ENCODE peak calls at places on chromosomes 13 and 19, in nine cellular contexts. S is lung, C is endodermal cell, I is breast epithelium, D is adrenal gland, W is uterus, E is HCT116, Q is IMR-90, Y is pancreas. H is an unnamed sample. For H3K4me1, the result is how much of the 10 kb centered on the place peaks cover.

GRCh38 chr13:35763805-35764170 is 287.3 kb upstream of the MAB21L1 start:
- DNase-seq in S (no peak), I (no peak), W (no peak), Q (no peak), C (no peak), D (no peak), Y (no peak), E (no peak), H (no peak)

GRCh38 chr19:58499021-58499927 is 12.5 kb downstream of the SLC27A5 start:
- DNase-seq in I (peak), Q (peak), D (peak), C (peak), E (peak), S (peak), Y (peak), W (peak), H (peak)

GRCh38 chr13:79659161-79659560 is 178.2 kb downstream of the NDFIP2 start:
- DNase-seq in C (no peak), Q (no peak), Y (no peak), W (no peak), S (no peak), I (no peak), E (no peak), D (peak), H (peak)

GRCh38 chr13:51786425-51787010 is 17.4 kb downstream of the DHRS12 start:
- DNase-seq in S (no peak), Y (no peak), I (no peak), D (no peak), Q (no peak), W (no peak), C (no peak), E (no peak), H (no peak)

GRCh38 chr13:114033541-114034315 is 59.9 kb upstream of the C13orf46 start:
- DNase-seq in Y (no peak), I (no peak), W (no peak), E (no peak), C (no peak), S (no peak), D (no peak), Q (no peak), H (no peak)

GRCh38 chr13:68428292-68428691 is 1198.2 kb upstream of the PCDH9 start:
- DNase-seq in C (no peak), Q (no peak), S (no peak), W (no peak), I (no peak), D (no peak), E (no peak), Y (no peak), H (no peak)

GRCh38 chr13:73691891-73692290 is 442.3 kb downstream of the KLF12 start:
- DNase-seq in Y (no peak), S (no peak), I (no peak), Q (no peak), D (no peak), E (no peak), W (no peak), C (no peak), H (no peak)

GRCh38 chr13:38606697-38607096 is 80.2 kb upstream of the FREM2 start:
- DNase-seq in C (no peak), S (no peak), D (no peak), I (no peak), W (no peak), E (no peak), Y (no peak), Q (no peak), H (no peak)

GRCh38 chr19:40739030-40739839 is 11.0 kb downstream of the ACTMAP start:
- DNase-seq in Q (no peak), S (no peak), C (no peak), E (no peak), W (no peak), D (no peak), I (no peak), Y (no peak), H (no peak)

GRCh38 chr19:741506-742131 is 9.3 kb upstream of the MISP start:
- DNase-seq in E (no peak), I (no peak), C (peak), S (no peak), D (no peak), Q (no peak), Y (no peak), W (no peak), H (peak)
- TF ChIP-seq CTCF in E (peak), I (no peak), C (peak), S (no peak), D (no peak), Q (no peak), Y (no peak), W (no peak), H (no peak)

DNA sequence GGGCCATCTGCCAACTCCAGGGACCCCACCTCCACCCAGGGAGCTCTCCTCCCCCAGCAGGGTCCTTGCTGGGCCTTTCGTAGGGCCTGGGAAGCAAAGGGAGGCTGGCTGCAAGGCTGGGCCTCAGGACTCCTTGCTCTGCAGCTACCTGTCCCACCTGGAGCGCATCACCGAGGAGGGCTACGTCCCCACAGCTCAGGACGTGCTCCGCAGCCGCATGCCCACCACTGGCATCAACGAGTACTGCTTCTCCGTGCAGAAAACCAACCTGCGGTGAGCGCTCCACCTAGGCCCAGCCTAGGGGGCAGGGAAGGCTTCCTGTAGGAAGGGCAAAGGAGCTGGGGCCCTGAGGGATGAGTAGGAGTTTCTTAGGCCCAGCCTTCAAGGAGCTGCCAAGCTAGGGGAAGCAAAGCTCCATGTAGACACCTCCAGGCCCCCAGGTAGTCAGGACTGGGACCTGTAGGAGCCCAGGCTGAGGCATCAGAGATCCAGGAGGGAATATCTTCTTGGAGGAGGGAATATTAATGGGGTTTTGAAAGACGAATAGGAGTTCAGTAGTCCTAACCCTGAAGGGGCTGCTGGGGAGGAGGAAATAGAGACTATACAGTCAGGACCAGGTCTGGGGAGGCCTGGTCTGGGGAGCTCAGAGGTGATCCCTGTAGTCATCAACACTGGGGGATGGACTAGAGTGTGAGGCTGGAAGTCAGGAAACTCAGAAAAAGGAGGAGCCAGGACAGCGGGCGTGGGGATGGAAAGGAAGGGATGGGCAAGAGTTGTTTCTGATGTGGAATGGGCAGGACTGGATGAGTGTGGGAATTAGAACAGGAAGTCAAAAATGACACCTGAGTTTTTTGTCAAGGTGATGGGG is 16.0 kb downstream of the GNA15 start:
- DNase-seq in Q (no peak), E (no peak), S (no peak), W (no peak), D (no peak), Y (peak), C (no peak), I (no peak), H (no peak)
- H3K4me1 ChIP-seq in Q (under half), E (under half), S (under half), W (under half), D (under half), Y (under half), C (under half), I (under half), H (under half)

GRCh38 chr19:7832781-7833180 is 2.8 kb downstream of the EVI5L start:
- DNase-seq in D (no peak), Y (no peak), S (no peak), C (no peak), Q (no peak), E (no peak), W (no peak), I (no peak), H (peak)
- H3K27ac ChIP-seq in D (no peak), Y (no peak), S (no peak), C (no peak), Q (no peak), E (peak), W (no peak), I (no peak), H (no peak)

DNA sequence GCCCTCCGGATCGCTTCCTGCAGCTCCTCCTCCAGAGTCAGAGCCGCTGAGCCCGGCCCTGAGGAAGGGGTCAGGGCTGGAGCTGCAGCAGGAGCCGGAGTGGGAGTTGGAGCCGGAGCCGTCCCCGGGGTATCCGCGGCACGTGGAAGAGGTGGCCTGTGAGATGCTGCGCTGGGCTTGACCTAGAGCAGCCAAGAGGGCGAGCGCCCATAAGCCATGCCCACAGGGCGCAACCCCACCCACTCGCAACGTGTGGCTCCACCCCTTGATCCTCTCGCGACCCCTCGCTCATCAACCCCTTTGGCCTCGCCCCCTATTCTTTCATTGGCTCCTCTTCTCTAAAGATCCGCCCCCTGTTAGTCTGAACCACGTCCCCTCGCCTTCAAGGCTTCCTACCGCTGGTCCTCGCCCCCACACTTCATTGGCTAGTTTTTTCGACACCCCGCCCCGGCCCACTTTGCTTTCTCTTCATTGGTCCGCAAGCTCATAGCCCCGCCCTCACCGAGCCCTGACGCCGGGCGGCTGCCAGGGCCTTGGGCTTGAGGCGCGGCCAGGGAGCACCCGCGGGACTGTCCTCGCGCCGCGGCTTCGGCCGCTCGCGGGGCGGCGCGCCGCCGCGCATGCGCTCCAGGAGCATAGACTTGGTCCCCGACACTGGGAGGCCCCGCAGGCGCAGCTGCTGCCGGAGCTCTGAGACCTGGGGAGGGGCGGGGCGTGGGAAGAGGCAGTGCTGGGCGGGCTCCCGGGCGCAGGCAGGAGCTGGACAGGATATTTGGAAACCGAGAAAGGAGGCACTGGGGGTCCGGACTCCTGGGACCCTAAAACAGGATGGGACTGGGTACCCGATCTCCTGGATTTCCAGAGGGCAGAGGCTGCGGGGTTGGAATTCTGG is 5.4 kb downstream of the MAMSTR start:
- DNase-seq in E (peak), I (peak), W (peak), C (peak), Q (peak), S (peak), D (peak), Y (peak), H (peak)
- TF ChIP-seq CTCF in E (no peak), I (no peak), W (peak), C (no peak), Q (no peak), S (no peak), D (no peak), Y (no peak), H (no peak)